ENCODE peak calls at places on chromosome 16, in five cellular contexts. V is epithelial cell of esophagus, S is heart left ventricle, K is neural crest cell, O is nephron progenitor cell. X is an unnamed sample.

GRCh38 chr16:10729649-10730048 is 14.0 kb upstream of the NUBP1 start:
- DNase-seq in K (no peak), S (no peak), V (peak), O (no peak), X (peak)

GRCh38 chr16:6827931-6828330 is 504.7 kb upstream of the RBFOX1 start:
- DNase-seq in K (no peak), O (no peak), V (no peak), S (no peak), X (no peak)

GRCh38 chr16:4358831-4359561 is 7.9 kb upstream of the PAM16 start:
- DNase-seq in K (peak), S (no peak), O (peak), V (no peak), X (peak)

GRCh38 chr16:76777721-76778120 is 413.3 kb upstream of the MON1B start:
- DNase-seq in S (no peak), V (peak), K (no peak), O (no peak), X (peak)

GRCh38 chr16:48565752-48566151 is 44.2 kb downstream of the N4BP1 start:
- DNase-seq in K (no peak), O (no peak), V (no peak), S (no peak), X (no peak)

GRCh38 chr16:48366165-48367093 is 18.8 kb downstream of the SIAH1 start:
- DNase-seq in S (no peak), K (no peak), O (peak), V (peak), X (peak)

GRCh38 chr16:4744758-4745569 is 10.6 kb downstream of the DNAAF8 start:
- DNase-seq in O (no peak), K (no peak), V (no peak), S (no peak), X (no peak)

GRCh38 chr16:30786936-30787612 is at the start of gene ZNF629:
- DNase-seq in V (peak), O (peak), S (peak), K (peak), X (peak)

GRCh38 chr16:23949630-23950290 is 114.0 kb downstream of the PRKCB start:
- DNase-seq in S (peak), V (no peak), K (no peak), O (no peak), X (no peak)

GRCh38 chr16:23504453-23505179 is 5.7 kb downstream of the GGA2 start:
- DNase-seq in S (no peak), V (peak), K (no peak), O (no peak), X (peak)

GRCh38 chr16:30394603-30395154 is 541 bp upstream of the ZNF48 start:
- DNase-seq in O (no peak), V (no peak), K (no peak), S (no peak), X (no peak)

GRCh38 chr16:89827383-89828198 is 684 bp upstream of the SPIRE2 start:
- DNase-seq in S (peak), K (peak), O (peak), V (peak), X (peak)

GRCh38 chr16:73122604-73123386 is 74.9 kb upstream of the ZFHX3 start:
- DNase-seq in K (no peak), V (no peak), O (no peak), S (peak), X (no peak)

GRCh38 chr16:27232061-27232841 is 28.9 kb downstream of the KDM8 start:
- DNase-seq in K (no peak), V (no peak), S (no peak), O (no peak), X (no peak)

GRCh38 chr16:27233731-27234130 is 30.4 kb downstream of the KDM8 start:
- DNase-seq in O (no peak), K (no peak), S (no peak), V (no peak), X (no peak)

GRCh38 chr16:27231692-27232060 is 28.4 kb downstream of the KDM8 start:
- DNase-seq in S (no peak), O (no peak), K (no peak), V (no peak), X (no peak)

GRCh38 chr16:27234171-27234570 is 30.8 kb downstream of the KDM8 start:
- DNase-seq in O (no peak), S (no peak), V (no peak), K (no peak), X (no peak)

GRCh38 chr16:27232875-27233605 is 29.7 kb downstream of the KDM8 start:
- DNase-seq in O (no peak), K (no peak), S (no peak), V (no peak), X (no peak)
- TF ChIP-seq CTCF in O (no peak), K (no peak), S (no peak), V (no peak), X (no peak)

GRCh38 chr16:84183911-84184310 is 2.9 kb downstream of the TAF1C start:
- DNase-seq in K (no peak), O (no peak), S (no peak), V (peak), X (no peak)
- TF ChIP-seq CTCF in K (no peak), O (no peak), S (peak), V (peak), X (no peak)

GRCh38 chr16:82735696-82736095 is 108.9 kb downstream of the CDH13 start:
- DNase-seq in S (peak), V (no peak), K (no peak), O (no peak), X (no peak)

GRCh38 chr16:82735176-82735575 is 108.4 kb downstream of the CDH13 start:
- DNase-seq in S (peak), K (no peak), O (no peak), V (no peak), X (no peak)

GRCh38 chr16:82741073-82741615 is 114.4 kb downstream of the CDH13 start:
- DNase-seq in O (no peak), S (no peak), K (no peak), V (peak), X (no peak)

GRCh38 chr16:82736161-82736697 is 109.5 kb downstream of the CDH13 start:
- DNase-seq in O (no peak), V (no peak), K (no peak), S (no peak), X (no peak)

GRCh38 chr16:82738699-82739098 is 111.9 kb downstream of the CDH13 start:
- DNase-seq in K (no peak), O (no peak), S (peak), V (no peak), X (no peak)
- TF ChIP-seq CTCF in K (peak), O (no peak), S (peak), V (peak), X (no peak)

GRCh38 chr16:85454171-85454883 is 158.8 kb upstream of the GSE1 start:
- DNase-seq in O (no peak), V (no peak), K (no peak), S (no peak), X (no peak)
- TF ChIP-seq CTCF in O (no peak), V (no peak), K (no peak), S (no peak), X (no peak)

X was measured in MCF 10A.